ENCODE peak calls at places on chromosome 7, in seven cellular contexts. F is HEK293T, G is NCI-H1092 treated with DMSO at 0.1 percent for 48 hours, W is T-helper 9 cell, A is GM23248, D is kidney tubule cell, E is NCI-H1105. X is an unnamed sample.

GRCh38 chr7:69739906-69740545 is 141.8 kb downstream of the AUTS2 start:
- DNase-seq in G (peak; percentile 48), A (peak; percentile 47), F (peak; percentile 17), E (peak; percentile 14), W (no peak), D (peak; percentile 51), X (peak; percentile 48)

GRCh38 chr7:73737491-73738219 is 947 bp downstream of the ABHD11 start:
- DNase-seq in F (no peak), A (no peak), G (no peak), D (no peak), W (no peak), E (no peak), X (no peak)

GRCh38 chr7:91083855-91084644 is 180.2 kb upstream of the FZD1 start:
- DNase-seq in W (no peak), D (peak; percentile 26), F (no peak), G (no peak), E (no peak), A (peak; percentile 41), X (peak; percentile 17)

GRCh38 chr7:88361357-88361756 is 54.7 kb upstream of the STEAP4 start:
- DNase-seq in F (no peak), D (no peak), A (no peak), W (no peak), E (peak; percentile 39), G (no peak), X (no peak)

GRCh38 chr7:44057849-44058758 is 7.3 kb downstream of the PGAM2 start:
- DNase-seq in F (no peak), D (no peak), E (no peak), G (no peak), A (no peak), W (no peak), X (no peak)

GRCh38 chr7:151669762-151670161 is 150.1 kb upstream of the RHEB start:
- DNase-seq in W (no peak), G (no peak), A (no peak), F (no peak), D (no peak), E (no peak), X (no peak)

GRCh38 chr7:48188776-48189520 is 17.7 kb downstream of the ABCA13 start:
- DNase-seq in E (no peak), D (no peak), A (no peak), W (no peak), F (no peak), G (no peak), X (peak; percentile 21)

GRCh38 chr7:130288829-130289228 is 4.1 kb upstream of the CPA4 start:
- DNase-seq in W (no peak), D (peak; percentile 16), E (no peak), G (no peak), A (no peak), F (no peak), X (no peak)

X was measured in cardiac muscle cell.